ENCODE peak calls at places on chromosomes 3 and 15, in seven cellular contexts. H is Daoy; B is activated T-cell treated with anti-CD3 and anti-CD28 coated beads, Interleukin-2, amount 50 U/mL, for 4 hours; D is dermis microvascular lymphatic vessel endothelial cell; Y is H4; G is naive B cell; S is AG04450. P is an unnamed sample.

GRCh38 chr3:20975221-20975620 is 775.8 kb downstream of the ZNF385D start:
- DNase-seq in G (no peak), D (no peak), S (no peak), Y (no peak), H (no peak), B (no peak), P (no peak)

GRCh38 chr15:70286110-70286806 is 188.5 kb upstream of the TLE3 start:
- DNase-seq in D (no peak), Y (no peak), B (no peak), G (no peak), H (no peak), S (no peak), P (no peak)

GRCh38 chr15:78988361-78988911 is 43.6 kb upstream of the CTSH start:
- DNase-seq in H (peak), Y (peak), B (no peak), G (no peak), S (peak), D (peak), P (peak)

GRCh38 chr3:126130081-126130855 is 46.3 kb upstream of the SLC41A3 start:
- DNase-seq in H (no peak), Y (no peak), D (no peak), B (no peak), S (no peak), G (no peak), P (no peak)

GRCh38 chr3:107512108-107512507 is 10.7 kb upstream of the BBX start:
- DNase-seq in S (no peak), G (no peak), B (no peak), D (no peak), H (no peak), Y (no peak), P (peak)

GRCh38 chr15:29048011-29048410 is 162.2 kb downstream of the APBA2 start:
- DNase-seq in S (no peak), Y (no peak), D (no peak), B (no peak), H (no peak), G (no peak), P (no peak)

GRCh38 chr3:143865302-143865701 is 17.0 kb upstream of the SLC9A9 start:
- DNase-seq in H (no peak), G (no peak), B (no peak), D (no peak), Y (peak), S (no peak), P (no peak)

GRCh38 chr3:192825657-192826200 is 91.9 kb downstream of the MB21D2 start:
- DNase-seq in H (peak), S (no peak), D (peak), Y (peak), B (no peak), G (no peak), P (peak)

GRCh38 chr15:92665100-92665555 is 9.6 kb upstream of the FAM174B start:
- DNase-seq in B (no peak), G (no peak), H (no peak), S (peak), Y (no peak), D (peak), P (peak)

GRCh38 chr3:64022451-64023186 is 675 bp downstream of the PSMD6 start:
- DNase-seq in B (no peak), G (no peak), D (no peak), S (no peak), H (peak), Y (no peak), P (peak)

GRCh38 chr3:100783619-100784018 is 74.3 kb downstream of the TFG start:
- DNase-seq in B (no peak), H (no peak), D (no peak), S (no peak), Y (no peak), G (no peak), P (no peak)

GRCh38 chr3:122169911-122170310 is 13.6 kb upstream of the CASR start:
- DNase-seq in D (no peak), Y (no peak), H (no peak), G (no peak), S (no peak), B (no peak), P (no peak)

GRCh38 chr3:196518999-196519737 is 4.0 kb upstream of the SMCO1 start:
- DNase-seq in H (peak), S (no peak), Y (peak), B (peak), D (peak), G (peak), P (peak)

GRCh38 chr15:83871808-83872559 is 218.1 kb downstream of the ADAMTSL3 start:
- DNase-seq in D (peak), G (no peak), S (no peak), Y (peak), H (peak), B (no peak), P (peak)

GRCh38 chr15:29924750-29925149 is 102.5 kb upstream of the TJP1 start:
- DNase-seq in G (no peak), S (peak), Y (peak), D (no peak), H (peak), B (no peak), P (peak)

GRCh38 chr3:150998996-150999395 is 26.5 kb upstream of the CLRN1 start:
- DNase-seq in B (no peak), D (no peak), S (no peak), Y (no peak), G (no peak), H (no peak), P (no peak)

GRCh38 chr15:81531141-81531592 is 157.2 kb upstream of the TMC3 start:
- DNase-seq in D (peak), Y (no peak), S (no peak), G (no peak), B (no peak), H (no peak), P (peak)

P was measured in iris pigment epithelial cell.